ENCODE peak calls at places on chromosomes 13 and 19, in nine cellular contexts. H, C, S, P, O, U, E, R and Y are unnamed samples.

GRCh38 chr19:49361438-49362047 is 673 bp downstream of the TEAD2 start:
- DNase-seq in C (peak), P (no peak), R (peak), S (peak), E (peak), O (peak), H (peak), U (peak), Y (peak)

GRCh38 chr13:73465629-73465974 is 406.8 kb downstream of the KLF5 start:
- DNase-seq in E (no peak), C (no peak), P (no peak), R (no peak), H (peak), S (peak), U (no peak), O (peak), Y (no peak)

GRCh38 chr13:88627071-88627470 is 955.9 kb downstream of the SLITRK5 start:
- DNase-seq in E (no peak), S (no peak), R (no peak), C (no peak), H (no peak), P (no peak), U (no peak), O (no peak), Y (no peak)

GRCh38 chr13:41648314-41648935 is 191.1 kb downstream of the RGCC start:
- DNase-seq in U (peak), O (peak), E (no peak), H (peak), C (no peak), R (no peak), P (no peak), S (no peak), Y (no peak)

GRCh38 chr19:31152906-31153305 is 196.3 kb downstream of the TSHZ3 start:
- DNase-seq in H (no peak), S (peak), O (no peak), P (no peak), U (no peak), E (no peak), C (no peak), R (no peak), Y (no peak)

GRCh38 chr19:45999653-46000121 is 4.4 kb downstream of the CCDC61 start:
- DNase-seq in O (no peak), U (peak), R (peak), E (no peak), S (peak), C (peak), P (peak), H (peak), Y (no peak)

GRCh38 chr13:94115054-94115453 is 364.4 kb downstream of the DCT start:
- DNase-seq in C (no peak), U (no peak), S (no peak), P (no peak), R (no peak), O (no peak), E (no peak), H (no peak), Y (no peak)

GRCh38 chr19:28284389-28284788 is 928.6 kb downstream of the UQCRFS1 start:
- DNase-seq in E (no peak), O (no peak), H (no peak), U (no peak), C (no peak), S (no peak), R (no peak), P (no peak), Y (no peak)

GRCh38 chr13:96075953-96076543 is 13.9 kb upstream of the HS6ST3 start:
- DNase-seq in H (no peak), E (no peak), C (no peak), U (peak), S (peak), O (no peak), R (no peak), P (no peak), Y (no peak)

GRCh38 chr19:12800873-12801465 is 631 bp downstream of the PRDX2 start:
- DNase-seq in R (no peak), O (no peak), C (peak), H (no peak), U (no peak), S (no peak), E (no peak), P (no peak), Y (peak)

GRCh38 chr13:50365683-50366391 is 350.6 kb downstream of the KCNRG start:
- DNase-seq in U (peak), P (peak), E (no peak), H (peak), S (no peak), C (no peak), R (no peak), O (peak), Y (peak)